ENCODE peak calls at places on chromosomes 13 and 19, in six cellular contexts. One of them, this sample, is unnamed.

GRCh38 chr19:35959040-35959967 is 23.1 kb downstream of the LRFN3 start:
- DNase-seq in K562: peak; percentile 54
- DNase-seq in HepG2: no peak
- DNase-seq in H1: peak; percentile 58
- DNase-seq in GM12891: peak; percentile 53
- DNase-seq in GM12878: no peak
- DNase-seq in this sample: peak; percentile 55

GRCh38 chr13:40517486-40518311 is 148.7 kb downstream of the FOXO1 start:
- DNase-seq in K562: no peak
- DNase-seq in HepG2: no peak
- DNase-seq in H1: no peak
- DNase-seq in GM12891: no peak
- DNase-seq in GM12878: peak; percentile 82
- DNase-seq in this sample: no peak

GRCh38 chr13:41651413-41652068 is 194.2 kb downstream of the RGCC start:
- DNase-seq in K562: no peak
- DNase-seq in HepG2: no peak
- DNase-seq in H1: no peak
- DNase-seq in GM12891: no peak
- DNase-seq in GM12878: no peak
- DNase-seq in this sample: no peak

GRCh38 chr13:85665286-85665685 is 133.9 kb downstream of the SLITRK6 start:
- DNase-seq in K562: no peak
- DNase-seq in HepG2: no peak
- DNase-seq in H1: no peak
- DNase-seq in GM12891: no peak
- DNase-seq in GM12878: no peak
- DNase-seq in this sample: no peak

GRCh38 chr19:46803555-46803954 is 15.2 kb upstream of the SLC1A5 start:
- DNase-seq in K562: no peak
- DNase-seq in HepG2: no peak
- DNase-seq in H1: no peak
- DNase-seq in GM12891: no peak
- DNase-seq in GM12878: no peak
- DNase-seq in this sample: no peak

GRCh38 chr19:18340237-18340989 is at the start of gene PGPEP1:
- DNase-seq in K562: peak; percentile 96
- DNase-seq in HepG2: no peak
- DNase-seq in H1: peak; percentile 97
- DNase-seq in GM12891: peak; percentile 87
- DNase-seq in GM12878: no peak
- DNase-seq in this sample: peak; percentile 87

GRCh38 chr19:35811317-35812219 is 1.1 kb downstream of the PRODH2 start:
- DNase-seq in K562: peak; percentile 8
- DNase-seq in HepG2: no peak
- DNase-seq in H1: no peak
- DNase-seq in GM12891: no peak
- DNase-seq in GM12878: no peak
- DNase-seq in this sample: no peak

GRCh38 chr13:112931028-112931934 is 37.7 kb upstream of the MCF2L start:
- DNase-seq in K562: peak; percentile 42
- DNase-seq in HepG2: peak; percentile 59
- DNase-seq in H1: no peak
- DNase-seq in GM12891: no peak
- DNase-seq in GM12878: no peak
- DNase-seq in this sample: no peak

GRCh38 chr13:77846173-77846572 is 72.5 kb downstream of the EDNRB start:
- DNase-seq in K562: no peak
- DNase-seq in HepG2: no peak
- DNase-seq in H1: no peak
- DNase-seq in GM12891: no peak
- DNase-seq in GM12878: no peak
- DNase-seq in this sample: no peak

GRCh38 chr13:45055198-45055901 is 65.0 kb upstream of the GTF2F2 start:
- DNase-seq in K562: no peak
- DNase-seq in HepG2: no peak
- DNase-seq in H1: no peak
- DNase-seq in GM12891: no peak
- DNase-seq in GM12878: peak; percentile 24
- DNase-seq in this sample: no peak

GRCh38 chr13:44147222-44147621 is 226.4 kb upstream of the SERP2 start:
- DNase-seq in K562: no peak
- DNase-seq in HepG2: no peak
- DNase-seq in H1: no peak
- DNase-seq in GM12891: no peak
- DNase-seq in GM12878: no peak
- DNase-seq in this sample: no peak

GRCh38 chr13:77896977-77897376 is 21.7 kb downstream of the EDNRB start:
- DNase-seq in K562: no peak
- DNase-seq in HepG2: no peak
- DNase-seq in H1: no peak
- DNase-seq in GM12891: no peak
- DNase-seq in GM12878: no peak
- DNase-seq in this sample: no peak

GRCh38 chr19:35015576-35016351 is 14.5 kb upstream of the SCN1B start:
- DNase-seq in K562: no peak
- DNase-seq in HepG2: no peak
- DNase-seq in H1: no peak
- DNase-seq in GM12891: no peak
- DNase-seq in GM12878: no peak
- DNase-seq in this sample: no peak

GRCh38 chr13:30364876-30365275 is 57.4 kb upstream of the UBE2L5 start:
- DNase-seq in K562: no peak
- DNase-seq in HepG2: no peak
- DNase-seq in H1: no peak
- DNase-seq in GM12891: no peak
- DNase-seq in GM12878: no peak
- DNase-seq in this sample: no peak

GRCh38 chr13:35994131-35994966 is 136.8 kb downstream of the DCLK1 start:
- DNase-seq in K562: no peak
- DNase-seq in HepG2: no peak
- DNase-seq in H1: no peak
- DNase-seq in GM12891: no peak
- DNase-seq in GM12878: no peak
- DNase-seq in this sample: no peak

GRCh38 chr13:110137677-110138008 is 169.3 kb downstream of the COL4A1 start:
- DNase-seq in K562: peak; percentile 16
- DNase-seq in HepG2: peak; percentile 15
- DNase-seq in H1: no peak
- DNase-seq in GM12891: peak; percentile 44
- DNase-seq in GM12878: no peak
- DNase-seq in this sample: peak; percentile 33

GRCh38 chr13:113178070-113178895 is 19.8 kb downstream of the PROZ start:
- DNase-seq in K562: no peak
- DNase-seq in HepG2: no peak
- DNase-seq in H1: no peak
- DNase-seq in GM12891: no peak
- DNase-seq in GM12878: no peak
- DNase-seq in this sample: no peak

GRCh38 chr19:29014857-29015436 is 198.0 kb downstream of the UQCRFS1 start:
- DNase-seq in K562: no peak
- DNase-seq in HepG2: no peak
- DNase-seq in H1: no peak
- DNase-seq in GM12891: no peak
- DNase-seq in GM12878: no peak
- DNase-seq in this sample: no peak

GRCh38 chr13:44368062-44368591 is 5.5 kb upstream of the SERP2 start:
- DNase-seq in K562: peak; percentile 21
- DNase-seq in HepG2: no peak
- DNase-seq in H1: no peak
- DNase-seq in GM12891: no peak
- DNase-seq in GM12878: no peak
- DNase-seq in this sample: no peak

GRCh38 chr13:37175996-37176395 is 70.5 kb upstream of the CSNK1A1L start:
- DNase-seq in K562: no peak
- DNase-seq in HepG2: no peak
- DNase-seq in H1: no peak
- DNase-seq in GM12891: no peak
- DNase-seq in GM12878: no peak
- DNase-seq in this sample: no peak

GRCh38 chr19:55432355-55432959 is 10.6 kb downstream of the SHISA7 start:
- DNase-seq in K562: no peak
- DNase-seq in HepG2: no peak
- DNase-seq in H1: no peak
- DNase-seq in GM12891: no peak
- DNase-seq in GM12878: no peak
- DNase-seq in this sample: no peak

DNA sequence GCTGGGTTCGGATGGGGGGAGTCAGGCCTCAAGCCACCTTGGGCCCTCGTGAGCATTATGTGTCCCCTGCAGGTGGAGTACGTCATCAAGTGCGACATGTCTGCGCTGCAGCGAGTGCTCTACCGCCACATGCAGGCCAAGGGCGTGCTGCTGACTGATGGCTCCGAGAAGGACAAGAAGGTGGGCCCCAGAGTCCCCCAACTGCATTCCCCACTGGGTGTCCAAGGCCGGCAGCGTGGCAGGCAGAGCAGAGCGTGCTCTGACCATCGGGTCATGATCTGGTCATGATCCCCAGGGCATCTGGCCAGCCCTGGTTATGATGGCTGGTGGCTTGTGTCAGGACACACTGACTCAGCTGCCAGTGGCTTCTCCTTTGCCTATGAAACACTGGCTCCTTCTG is 63.4 kb downstream of the SMARCA4 start:
- DNase-seq in K562: no peak
- DNase-seq in HepG2: no peak
- DNase-seq in H1: no peak
- DNase-seq in GM12891: no peak
- DNase-seq in GM12878: no peak
- DNase-seq in this sample: no peak
- TF ChIP-seq POLR2AphosphoS5 in K562: no peak
- TF ChIP-seq POLR2AphosphoS5 in HepG2: no peak
- TF ChIP-seq POLR2AphosphoS5 in H1: no peak
- TF ChIP-seq POLR2AphosphoS5 in GM12891: no peak
- TF ChIP-seq POLR2AphosphoS5 in GM12878: no peak
- TF ChIP-seq POLR2AphosphoS5 in this sample: no peak

DNA sequence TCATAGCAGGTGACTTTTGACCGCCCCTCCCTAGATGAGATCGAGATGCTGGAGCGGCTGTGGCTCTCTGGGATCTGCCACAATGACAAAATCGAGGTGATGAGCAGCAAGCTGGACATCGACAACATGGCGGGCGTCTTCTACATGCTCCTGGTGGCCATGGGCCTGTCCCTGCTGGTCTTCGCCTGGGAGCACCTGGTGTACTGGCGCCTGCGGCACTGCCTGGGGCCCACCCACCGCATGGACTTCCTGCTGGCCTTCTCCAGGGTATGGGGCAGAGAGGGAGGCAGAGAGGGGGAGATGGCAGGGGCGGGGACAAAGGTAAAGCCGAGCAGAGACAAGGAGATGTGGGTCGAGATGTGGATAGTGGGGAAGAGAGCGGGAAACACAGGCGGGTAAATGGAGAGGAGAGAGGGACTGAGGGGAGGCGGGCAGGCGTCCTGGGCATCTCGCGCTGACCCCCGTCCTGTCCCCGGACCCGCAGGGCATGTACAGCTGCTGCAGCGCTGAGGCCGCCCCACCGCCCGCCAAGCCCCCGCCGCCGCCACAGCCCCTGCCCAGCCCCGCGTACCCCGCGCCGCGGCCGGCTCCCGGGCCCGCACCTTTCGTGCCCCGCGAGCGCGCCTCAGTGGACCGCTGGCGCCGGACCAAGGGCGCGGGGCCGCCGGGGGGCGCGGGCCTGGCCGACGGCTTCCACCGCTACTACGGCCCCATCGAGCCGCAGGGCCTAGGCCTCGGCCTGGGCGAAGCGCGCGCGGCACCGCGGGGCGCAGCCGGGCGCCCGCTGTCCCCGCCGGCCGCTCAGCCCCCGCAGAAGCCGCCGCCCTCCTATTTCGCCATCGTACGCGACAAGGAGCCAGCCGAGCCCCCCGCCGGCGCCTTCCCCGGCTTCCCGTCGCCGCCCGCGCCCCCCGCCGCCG is 3.4 kb upstream of the GRWD1 start:
- DNase-seq in K562: peak; percentile 20
- DNase-seq in HepG2: no peak
- DNase-seq in H1: no peak
- DNase-seq in GM12891: no peak
- DNase-seq in GM12878: no peak
- DNase-seq in this sample: no peak
- TF ChIP-seq POLR2A in K562: no peak
- TF ChIP-seq POLR2A in HepG2: no peak
- TF ChIP-seq POLR2A in H1: no peak
- TF ChIP-seq POLR2A in GM12891: no peak
- TF ChIP-seq POLR2A in GM12878: no peak
- TF ChIP-seq POLR2A in this sample: no peak

DNA sequence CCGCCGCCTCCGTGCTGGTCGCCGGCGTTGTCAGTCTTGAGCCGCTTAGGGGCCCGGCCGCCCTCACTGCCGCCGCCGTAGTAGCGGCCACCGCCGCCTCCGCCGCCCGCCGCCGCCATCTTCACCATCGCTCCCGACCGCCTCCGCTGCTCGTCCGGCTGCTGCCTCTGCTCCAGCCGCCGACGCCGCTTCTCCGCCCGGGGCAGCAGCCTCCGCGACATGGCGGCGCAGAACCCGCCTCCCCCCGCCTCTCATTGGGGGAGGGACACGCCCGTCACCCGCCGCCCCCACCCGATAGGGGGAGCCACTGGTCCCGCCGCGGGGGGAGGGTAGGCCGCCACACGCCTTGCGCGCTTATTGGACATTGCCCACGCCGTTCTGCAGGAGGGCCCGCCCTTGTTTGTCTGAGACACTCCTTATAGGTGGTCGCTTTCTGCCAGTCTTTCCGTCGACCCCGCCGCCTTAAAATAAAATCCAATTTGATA is at the start of gene HNRNPL:
- DNase-seq in K562: peak; percentile 90
- DNase-seq in HepG2: no peak
- DNase-seq in H1: peak; percentile 99
- DNase-seq in GM12891: peak; percentile 84
- DNase-seq in GM12878: no peak
- DNase-seq in this sample: peak; percentile 91
- TF ChIP-seq TAF1 in K562: peak; percentile 75
- TF ChIP-seq TAF1 in HepG2: peak; percentile 74
- TF ChIP-seq TAF1 in H1: peak; percentile 95
- TF ChIP-seq TAF1 in GM12891: peak; percentile 72
- TF ChIP-seq TAF1 in GM12878: peak; percentile 80
- TF ChIP-seq TAF1 in this sample: peak; percentile 62

DNA sequence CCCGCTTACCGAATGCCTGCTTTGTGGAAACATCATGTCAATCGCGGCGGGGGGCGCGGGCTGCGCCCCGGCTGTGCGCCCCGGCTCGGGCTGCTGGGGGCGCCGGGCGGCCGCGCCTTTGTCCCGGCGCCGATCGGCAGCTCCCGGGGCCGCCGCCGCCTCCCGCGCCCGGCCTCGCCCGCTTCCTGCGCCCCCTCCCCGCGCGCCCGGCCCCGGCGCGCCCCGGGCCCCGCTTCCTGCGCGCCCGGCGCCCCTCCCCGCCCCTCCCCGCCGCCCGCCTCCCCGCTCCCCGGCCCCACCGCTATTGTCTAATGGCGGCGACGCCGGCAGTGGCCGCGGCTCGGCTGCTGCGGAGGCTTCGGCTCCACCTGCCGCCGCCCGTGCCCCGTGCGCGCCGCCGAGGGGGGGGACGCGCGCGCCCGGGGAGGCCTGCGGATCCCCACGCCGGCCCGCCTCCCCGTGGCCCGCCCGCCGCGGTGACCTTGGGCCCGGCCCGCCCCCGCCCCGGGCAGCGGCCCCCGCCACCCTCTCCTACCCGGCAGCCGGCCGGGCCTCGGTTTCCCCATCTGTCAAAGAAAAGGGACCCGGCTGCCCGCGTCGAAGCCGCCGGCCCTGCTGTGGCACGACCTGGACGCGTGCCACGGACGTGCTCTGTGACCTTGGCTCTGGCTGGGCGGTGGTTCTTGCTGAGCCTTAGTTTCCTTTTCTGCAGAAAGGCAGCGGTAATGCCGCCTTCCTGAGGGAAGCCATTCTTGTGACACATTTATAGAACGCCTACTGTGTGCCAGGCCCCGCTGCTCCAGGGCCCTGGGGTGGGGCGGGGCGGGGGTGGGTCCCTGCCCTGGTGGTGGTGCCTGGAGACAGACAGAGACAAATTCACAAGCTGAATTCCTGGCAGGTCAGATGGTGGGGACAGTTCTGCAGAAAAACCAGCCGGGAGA is at the start of gene TLE5:
- DNase-seq in K562: peak; percentile 89
- DNase-seq in HepG2: peak; percentile 43
- DNase-seq in H1: peak; percentile 56
- DNase-seq in GM12891: peak; percentile 79
- DNase-seq in GM12878: no peak
- DNase-seq in this sample: peak; percentile 83
- TF ChIP-seq POLR2AphosphoS5 in K562: no peak
- TF ChIP-seq POLR2AphosphoS5 in HepG2: no peak
- TF ChIP-seq POLR2AphosphoS5 in H1: no peak
- TF ChIP-seq POLR2AphosphoS5 in GM12891: no peak
- TF ChIP-seq POLR2AphosphoS5 in GM12878: no peak
- TF ChIP-seq POLR2AphosphoS5 in this sample: no peak

This sample was measured in GM12892.